ENCODE peak calls at places on chromosomes 13 and 19, in five cellular contexts. I is myocyte, A is stromal cell of bone marrow, Q is SW 1271, H is HFF-Myc. O is an unnamed sample.

GRCh38 chr19:47447470-47448359 is 24.0 kb downstream of the SLC8A2 start:
- DNase-seq in I (no peak), A (no peak), Q (no peak), H (no peak), O (peak; percentile 74)

GRCh38 chr19:17567940-17568339 is 12.5 kb downstream of the COLGALT1 start:
- DNase-seq in A (no peak), H (no peak), I (no peak), Q (no peak), O (no peak)

GRCh38 chr13:40565282-40566148 is 100.9 kb downstream of the FOXO1 start:
- DNase-seq in Q (no peak), H (no peak), A (no peak), I (no peak), O (no peak)

GRCh38 chr13:114143806-114144605 is 11.6 kb upstream of the RASA3 start:
- DNase-seq in A (no peak), Q (no peak), H (no peak), I (no peak), O (peak; percentile 47)

GRCh38 chr13:76954568-76954967 is 6.3 kb downstream of the ACOD1 start:
- DNase-seq in I (no peak), H (no peak), Q (no peak), A (no peak), O (no peak)

GRCh38 chr19:18373407-18373891 is 12.5 kb upstream of the GDF15 start:
- DNase-seq in A (no peak), I (no peak), Q (no peak), H (no peak), O (no peak)

GRCh38 chr19:39158646-39159260 is 33.2 kb downstream of the PAK4 start:
- DNase-seq in A (no peak), Q (no peak), I (no peak), H (no peak), O (no peak)

GRCh38 chr13:114099191-114099590 is 33.2 kb downstream of the RASA3 start:
- DNase-seq in H (no peak), Q (peak; percentile 4), A (peak; percentile 91), I (peak; percentile 99), O (no peak)

GRCh38 chr19:10286803-10287737 is at the start of gene ICAM4:
- DNase-seq in I (peak; percentile 79), Q (no peak), A (no peak), H (no peak), O (peak; percentile 67)

GRCh38 chr13:80251403-80251802 is 89.5 kb downstream of the SPRY2 start:
- DNase-seq in A (no peak), Q (no peak), I (peak; percentile 52), H (peak; percentile 59), O (no peak)

GRCh38 chr13:41606646-41607045 is 149.3 kb downstream of the RGCC start:
- DNase-seq in Q (no peak), H (no peak), A (no peak), I (no peak), O (no peak)

GRCh38 chr19:18252370-18252717 is 21.9 kb downstream of the IQCN start:
- DNase-seq in H (no peak), A (no peak), I (no peak), Q (no peak), O (no peak)

GRCh38 chr19:58181902-58182576 is 822 bp upstream of the ZNF274 start:
- DNase-seq in I (peak; percentile 32), H (no peak), A (no peak), Q (no peak), O (peak; percentile 69)

GRCh38 chr19:14496849-14497346 is 971 bp upstream of the GIPC1 start:
- DNase-seq in I (no peak), A (no peak), Q (no peak), H (no peak), O (no peak)

GRCh38 chr19:19530423-19530804 is 1.7 kb downstream of the YJEFN3 start:
- DNase-seq in A (no peak), Q (no peak), I (no peak), H (no peak), O (no peak)

GRCh38 chr13:25906211-25906661 is 145.6 kb downstream of the SHISA2 start:
- DNase-seq in H (no peak), Q (no peak), A (no peak), I (no peak), O (no peak)

GRCh38 chr19:1214862-1215731 is 9.5 kb downstream of the STK11 start:
- DNase-seq in A (no peak), Q (no peak), I (peak; percentile 95), H (no peak), O (no peak)

GRCh38 chr13:48534911-48535501 is 2.1 kb upstream of the RCBTB2 start:
- DNase-seq in I (no peak), H (no peak), A (no peak), Q (no peak), O (no peak)

GRCh38 chr13:32007494-32007893 is 24.1 kb upstream of the FRY start:
- DNase-seq in H (no peak), I (no peak), A (no peak), Q (no peak), O (no peak)

GRCh38 chr13:30463820-30464495 is 1.8 kb downstream of the HMGB1 start:
- DNase-seq in Q (peak; percentile 11), H (no peak), A (no peak), I (peak; percentile 73), O (peak; percentile 86)

GRCh38 chr13:30415430-30416030 is 6.8 kb upstream of the UBE2L5 start:
- DNase-seq in H (no peak), A (no peak), Q (no peak), I (no peak), O (no peak)

GRCh38 chr19:6023085-6023682 is 45.2 kb upstream of the RANBP3 start:
- DNase-seq in I (peak; percentile 82), H (no peak), A (peak; percentile 47), Q (no peak), O (no peak)

GRCh38 chr19:52492991-52493470 is 34.4 kb upstream of the ZNF808 start:
- DNase-seq in A (no peak), H (no peak), I (no peak), Q (no peak), O (no peak)

GRCh38 chr13:54709546-54709945 is 1680.9 kb downstream of the OLFM4 start:
- DNase-seq in I (no peak), A (no peak), Q (no peak), H (no peak), O (no peak)

GRCh38 chr13:112434937-112435523 is 58.9 kb downstream of the SPACA7 start:
- DNase-seq in I (no peak), H (no peak), A (no peak), Q (no peak), O (no peak)

GRCh38 chr13:87671031-87671823 is at the start of gene SLITRK5:
- DNase-seq in Q (peak; percentile 43), I (peak; percentile 84), A (no peak), H (no peak), O (peak; percentile 58)

GRCh38 chr13:78040431-78040830 is 121.8 kb upstream of the EDNRB start:
- DNase-seq in A (no peak), I (no peak), H (no peak), Q (no peak), O (no peak)

GRCh38 chr13:30371649-30372265 is 50.5 kb upstream of the UBE2L5 start:
- DNase-seq in A (no peak), I (no peak), H (no peak), Q (no peak), O (peak; percentile 73)

GRCh38 chr19:525857-526419 is 5.6 kb upstream of the CDC34 start:
- DNase-seq in Q (no peak), I (no peak), A (no peak), H (no peak), O (no peak)

GRCh38 chr19:45591004-45591637 is 6.5 kb upstream of the OPA3 start:
- DNase-seq in Q (no peak), I (no peak), H (no peak), A (no peak), O (peak; percentile 55)

GRCh38 chr13:30340367-30341184 is 33.2 kb upstream of the KATNAL1 start:
- DNase-seq in A (peak; percentile 81), H (peak; percentile 26), I (peak; percentile 53), Q (no peak), O (no peak)

GRCh38 chr19:48466571-48467325 is 2.4 kb upstream of the CYTH2 start:
- DNase-seq in Q (no peak), I (peak; percentile 24), H (no peak), A (peak; percentile 67), O (no peak)

GRCh38 chr13:41054212-41054877 is 7.0 kb upstream of the WBP4 start:
- DNase-seq in I (peak; percentile 57), A (peak; percentile 41), H (peak; percentile 51), Q (peak; percentile 13), O (peak; percentile 38)

GRCh38 chr13:27104606-27105005 is 67.0 kb downstream of the USP12 start:
- DNase-seq in A (no peak), H (no peak), Q (no peak), I (no peak), O (no peak)

O was measured in activated CD4-positive, alpha-beta memory T cell treated with anti-CD3 and anti-CD28 coated beads, Interleukin-2, amount 10 ng/mL, durations not matched to agents 7 days and 5 days.